ENCODE peak calls at places on chromosomes 13 and 19, in eight cellular contexts. Y is NCI-H510A, A is ecto neural progenitor cell, H is T follicular helper cell, E is BE2C, W is astrocyte of the hippocampus, S is KG1, B is HT-29. U is an unnamed sample.

GRCh38 chr19:53936035-53936434 is 26.7 kb upstream of the CACNG8 start:
- DNase-seq in H (no peak), W (no peak), Y (no peak), B (no peak), A (no peak), E (no peak), S (no peak), U (no peak)

GRCh38 chr19:14528419-14529253 is 758 bp upstream of the TECR start:
- DNase-seq in B (no peak), S (no peak), Y (no peak), E (no peak), W (no peak), H (no peak), A (no peak), U (no peak)

GRCh38 chr13:24279267-24279666 is 30.1 kb upstream of the C1QTNF9 start:
- DNase-seq in W (no peak), S (no peak), Y (no peak), B (no peak), E (no peak), H (no peak), A (no peak), U (no peak)

GRCh38 chr13:101098873-101099272 is 317.4 kb downstream of the NALCN start:
- DNase-seq in E (no peak), H (no peak), S (no peak), B (no peak), W (no peak), A (no peak), Y (no peak), U (peak; percentile 56)

GRCh38 chr13:39058040-39058439 is 19.8 kb downstream of the NHLRC3 start:
- DNase-seq in H (no peak), S (no peak), B (no peak), Y (no peak), E (no peak), W (no peak), A (no peak), U (no peak)

GRCh38 chr19:4531562-4532165 is 3.4 kb downstream of the PLIN5 start:
- DNase-seq in Y (no peak), H (no peak), B (no peak), A (no peak), E (peak; percentile 56), W (no peak), S (no peak), U (no peak)

GRCh38 chr19:38944981-38945506 is 14.3 kb downstream of the MRPS12 start:
- DNase-seq in B (no peak), H (no peak), W (no peak), S (no peak), E (peak; percentile 26), Y (no peak), A (no peak), U (no peak)

GRCh38 chr19:6536138-6536671 is 5.4 kb downstream of the TNFSF9 start:
- DNase-seq in A (peak; percentile 66), H (peak; percentile 51), E (peak; percentile 70), B (peak; percentile 68), S (peak; percentile 49), W (peak; percentile 19), Y (no peak), U (peak; percentile 49)

GRCh38 chr19:709965-710714 is 1.4 kb downstream of the PALM start:
- DNase-seq in B (no peak), E (no peak), A (no peak), H (no peak), S (no peak), Y (no peak), W (peak; percentile 48), U (no peak)

GRCh38 chr13:113930711-113931637 is 42.9 kb downstream of the C13orf46 start:
- DNase-seq in S (no peak), Y (no peak), E (no peak), W (no peak), B (no peak), A (peak; percentile 39), H (no peak), U (no peak)

U was measured in SK-N-DZ.